ENCODE peak calls at places on chromosome 21, in seven cellular contexts. A is prostate gland; K is activated CD4-positive, CD25-positive, alpha-beta regulatory T cell treated with anti-CD3 and anti-CD28 coated beads, Interleukin-2, amount 50 U/mL, for 72 hours; L is colonic mucosa; C is RWPE1; S is ecto neural progenitor cell; R is sciatic nerve. E is an unnamed sample.

GRCh38 chr21:34885636-34886553 is 163.2 kb downstream of the RUNX1 start:
- DNase-seq in C (no peak), K (no peak), S (no peak), R (no peak), A (no peak), L (peak), E (no peak)

GRCh38 chr21:33357177-33357576 is 32.4 kb downstream of the IFNAR1 start:
- DNase-seq in C (no peak), R (no peak), A (no peak), K (no peak), S (no peak), L (no peak), E (no peak)

GRCh38 chr21:26148834-26149354 is 21.7 kb downstream of the APP start:
- DNase-seq in K (no peak), L (no peak), S (no peak), C (no peak), R (no peak), A (no peak), E (no peak)

GRCh38 chr21:45979141-45979631 is 2.4 kb upstream of the COL6A1 start:
- DNase-seq in A (no peak), S (peak), R (peak), C (no peak), K (no peak), L (no peak), E (no peak)

GRCh38 chr21:26840912-26841311 is 4.3 kb downstream of the ADAMTS1 start:
- DNase-seq in K (no peak), L (no peak), C (no peak), S (no peak), A (no peak), R (peak), E (no peak)

GRCh38 chr21:43778469-43779335 is 2.6 kb upstream of the CSTB start:
- DNase-seq in L (peak), R (no peak), S (no peak), K (no peak), C (no peak), A (no peak), E (no peak)

GRCh38 chr21:34910396-34910795 is 138.7 kb downstream of the RUNX1 start:
- DNase-seq in R (no peak), K (no peak), L (no peak), A (no peak), S (no peak), C (no peak), E (peak)

GRCh38 chr21:43195131-43196021 is 26.6 kb downstream of the CRYAA start:
- DNase-seq in C (no peak), K (no peak), S (peak), R (peak), A (peak), L (peak), E (no peak)

GRCh38 chr21:45636459-45636858 is 7.1 kb upstream of the PCBP3 start:
- DNase-seq in C (no peak), L (no peak), S (no peak), R (no peak), K (no peak), A (no peak), E (no peak)

GRCh38 chr21:41927727-41928409 is 25.9 kb downstream of the C2CD2 start:
- DNase-seq in C (no peak), K (no peak), R (no peak), S (no peak), A (no peak), L (no peak), E (no peak)

GRCh38 chr21:35189077-35189863 is 140.2 kb upstream of the RUNX1 start:
- DNase-seq in C (no peak), L (no peak), R (no peak), A (no peak), S (no peak), K (no peak), E (no peak)

GRCh38 chr21:34889537-34890257 is 159.4 kb downstream of the RUNX1 start:
- DNase-seq in R (peak), C (peak), K (peak), L (peak), A (peak), S (peak), E (peak)

GRCh38 chr21:46065215-46065992 is 32.5 kb upstream of the COL6A2 start:
- DNase-seq in R (peak), A (no peak), S (no peak), L (no peak), C (no peak), K (no peak), E (no peak)

GRCh38 chr21:35540950-35541632 is 492.0 kb upstream of the RUNX1 start:
- DNase-seq in A (no peak), R (no peak), S (no peak), K (no peak), L (no peak), C (no peak), E (no peak)

E was measured in NCI-H1092 treated with DMSO at 0.1 percent for 48 hours.